ENCODE peak calls at places on chromosomes 11 and 22, in ten cellular contexts. M, H, J, R, N, C, S, B, P and Z are unnamed samples.
A peak's percentile ranks its signal among the peaks of the same experiment; 100 is the strongest.

GRCh38 chr11:9125185-9125886 is 33.9 kb upstream of the SCUBE2 start:
- DNase-seq in C (no peak), P (no peak), S (no peak), B (no peak), N (no peak), R (no peak), H (no peak), J (no peak), M (no peak), Z (no peak)

GRCh38 chr22:40035351-40035750 is 40.6 kb downstream of the FAM83F start:
- DNase-seq in H (no peak), P (no peak), J (no peak), B (no peak), M (no peak), N (no peak), R (no peak), C (no peak), S (no peak), Z (no peak)

GRCh38 chr11:47950396-47950795 is 30.0 kb upstream of the PTPRJ start:
- DNase-seq in P (no peak), B (peak; percentile 23), S (no peak), H (peak; percentile 89), C (no peak), M (no peak), N (no peak), J (peak; percentile 56), R (no peak), Z (no peak)

GRCh38 chr11:99260696-99261095 is 239.9 kb downstream of the CNTN5 start:
- DNase-seq in R (no peak), S (no peak), J (no peak), N (no peak), P (no peak), H (no peak), B (no peak), M (no peak), C (no peak), Z (peak; percentile 39)

GRCh38 chr11:91947215-91947614 is 277.4 kb upstream of the FAT3 start:
- DNase-seq in H (no peak), M (no peak), J (no peak), C (peak; percentile 97), B (no peak), R (peak; percentile 13), S (no peak), N (no peak), P (no peak), Z (peak; percentile 89)

GRCh38 chr22:24822471-24822870 is 16.5 kb downstream of the SGSM1 start:
- DNase-seq in M (no peak), S (no peak), C (no peak), N (no peak), P (no peak), B (no peak), J (no peak), R (no peak), H (no peak), Z (no peak)

GRCh38 chr11:47220401-47220821 is 5.6 kb downstream of the DDB2 start:
- DNase-seq in H (no peak), B (no peak), J (no peak), R (no peak), M (no peak), C (peak; percentile 67), P (peak; percentile 20), S (no peak), N (no peak), Z (no peak)

GRCh38 chr11:102306048-102306575 is 11.2 kb upstream of the BIRC3 start:
- DNase-seq in C (peak; percentile 89), J (no peak), R (no peak), H (no peak), B (no peak), M (no peak), S (no peak), N (no peak), P (no peak), Z (no peak)

GRCh38 chr11:88484873-88485621 is 147.5 kb upstream of the CTSC start:
- DNase-seq in N (no peak), M (no peak), B (no peak), H (no peak), S (no peak), C (peak; percentile 59), P (no peak), R (no peak), J (peak; percentile 22), Z (no peak)

GRCh38 chr11:2198621-2199365 is 27.2 kb upstream of the TH start:
- DNase-seq in S (no peak), N (no peak), J (no peak), R (no peak), B (no peak), M (peak; percentile 9), H (no peak), P (no peak), C (no peak), Z (no peak)

GRCh38 chr11:131889146-131889577 is 518.7 kb downstream of the NTM start:
- DNase-seq in H (no peak), B (no peak), S (peak; percentile 82), P (peak; percentile 81), M (no peak), C (peak; percentile 89), N (peak; percentile 27), J (no peak), R (no peak), Z (peak; percentile 66)